ENCODE peak calls at places on chromosomes 13 and 19, in ten cellular contexts. H is neural crest cell; J is KBM-7; E is stimulated activated CD8-positive, alpha-beta memory T cell treated with anti-CD3 and anti-CD28 coated beads, Interleukin-4, amount 100 ng/mL, for 1 hour; G is endothelial cell; L is occipital lobe; Z is cardiac muscle cell; A is esophagus squamous epithelium; M is EL; F is caudate nucleus. I is an unnamed sample.

GRCh38 chr13:110331362-110331761 is 24.3 kb downstream of the COL4A2 start:
- DNase-seq in J (no peak), G (no peak), A (no peak), H (no peak), L (no peak), F (no peak), M (peak; percentile 52), Z (peak; percentile 41), E (no peak), I (no peak)

GRCh38 chr19:51071006-51071405 is 6.1 kb upstream of the KLK13 start:
- DNase-seq in L (no peak), H (no peak), G (no peak), J (no peak), F (no peak), A (no peak), Z (no peak), M (no peak), E (no peak), I (no peak)

GRCh38 chr13:101967216-101967615 is 434.6 kb downstream of the FGF14 start:
- DNase-seq in F (no peak), G (no peak), L (no peak), J (no peak), M (no peak), E (no peak), A (no peak), Z (no peak), H (no peak), I (no peak)

GRCh38 chr13:19984430-19985218 is 26.1 kb downstream of the ZMYM2 start:
- DNase-seq in A (no peak), G (no peak), H (no peak), L (no peak), J (peak; percentile 60), Z (peak; percentile 66), F (no peak), E (no peak), M (peak; percentile 48), I (no peak)

GRCh38 chr13:72920097-72920496 is 138.2 kb downstream of the PIBF1 start:
- DNase-seq in E (no peak), H (no peak), M (peak; percentile 25), L (no peak), J (no peak), Z (no peak), G (no peak), F (no peak), A (no peak), I (no peak)

GRCh38 chr19:5913739-5914357 is at the start of gene CAPS:
- DNase-seq in F (no peak), A (no peak), M (peak; percentile 64), H (no peak), E (no peak), G (no peak), Z (peak; percentile 72), J (no peak), L (no peak), I (peak; percentile 89)

GRCh38 chr13:51861728-51862300 is at the start of gene CCDC70:
- DNase-seq in L (no peak), J (no peak), A (no peak), H (no peak), E (no peak), M (peak; percentile 38), G (no peak), Z (peak; percentile 18), F (no peak), I (no peak)

GRCh38 chr13:28044608-28045007 is 55.8 kb downstream of the FLT3 start:
- DNase-seq in G (no peak), Z (no peak), J (no peak), L (no peak), A (no peak), M (peak; percentile 30), F (no peak), E (no peak), H (no peak), I (no peak)

GRCh38 chr13:52686381-52686780 is 33.7 kb downstream of the SUGT1 start:
- DNase-seq in G (no peak), A (no peak), J (no peak), M (peak; percentile 28), F (no peak), E (no peak), H (no peak), L (no peak), Z (no peak), I (no peak)

GRCh38 chr19:18647371-18647767 is 10.5 kb downstream of the KLHL26 start:
- DNase-seq in E (no peak), Z (no peak), J (no peak), L (no peak), H (no peak), A (no peak), G (no peak), M (no peak), F (no peak), I (no peak)

GRCh38 chr19:55393362-55393761 is 7.6 kb downstream of the RPL28 start:
- DNase-seq in E (no peak), Z (peak; percentile 31), A (no peak), F (no peak), M (no peak), J (no peak), H (no peak), G (no peak), L (no peak), I (no peak)

GRCh38 chr19:46924874-46925547 is 64.2 kb downstream of the ARHGAP35 start:
- DNase-seq in G (no peak), F (no peak), J (no peak), E (no peak), A (no peak), L (no peak), M (no peak), H (no peak), Z (no peak), I (peak; percentile 33)

GRCh38 chr19:8397291-8397690 is 7.1 kb downstream of the RAB11B start:
- DNase-seq in H (no peak), E (no peak), G (no peak), J (no peak), A (no peak), Z (no peak), L (no peak), F (no peak), M (no peak), I (no peak)

GRCh38 chr19:34733266-34733825 is 697 bp upstream of the ZNF181 start:
- DNase-seq in H (no peak), G (peak; percentile 51), M (no peak), Z (no peak), L (no peak), A (no peak), E (no peak), F (peak; percentile 38), J (peak; percentile 90), I (no peak)

GRCh38 chr19:1651061-1651547 is 1.3 kb downstream of the TCF3 start:
- DNase-seq in L (no peak), H (peak; percentile 49), E (no peak), J (peak; percentile 50), G (peak; percentile 42), Z (peak; percentile 38), F (no peak), A (no peak), M (peak; percentile 26), I (peak; percentile 76)

GRCh38 chr19:43316591-43317319 is 36.7 kb upstream of the CD177 start:
- DNase-seq in F (no peak), M (peak; percentile 81), L (no peak), A (no peak), Z (peak; percentile 15), H (peak; percentile 9), J (no peak), E (no peak), G (no peak), I (no peak)

GRCh38 chr13:32731576-32731975 is 145.3 kb downstream of the PDS5B start:
- DNase-seq in G (no peak), A (no peak), M (peak; percentile 5), J (no peak), Z (peak; percentile 23), H (no peak), F (no peak), E (no peak), L (no peak), I (no peak)

GRCh38 chr13:111319521-111319920 is 921 bp upstream of the TEX29 start:
- DNase-seq in J (no peak), L (no peak), M (no peak), F (no peak), A (no peak), H (no peak), Z (no peak), G (no peak), E (no peak), I (no peak)

GRCh38 chr19:48745208-48745995 is 1.3 kb downstream of the IZUMO1 start:
- DNase-seq in Z (peak; percentile 76), H (peak; percentile 50), J (peak; percentile 55), L (peak; percentile 49), F (peak; percentile 71), G (peak; percentile 60), A (no peak), M (peak; percentile 77), E (no peak), I (peak; percentile 62)

GRCh38 chr13:114108894-114109293 is 23.5 kb downstream of the RASA3 start:
- DNase-seq in Z (no peak), J (no peak), L (no peak), M (no peak), A (no peak), G (no peak), E (no peak), F (no peak), H (no peak), I (peak; percentile 17)

GRCh38 chr19:35271546-35271945 is 2.8 kb downstream of the USF2 start:
- DNase-seq in A (no peak), G (no peak), Z (no peak), J (no peak), M (no peak), L (no peak), F (no peak), H (no peak), E (no peak), I (no peak)

GRCh38 chr13:39051157-39051556 is 12.9 kb downstream of the NHLRC3 start:
- DNase-seq in F (no peak), E (no peak), H (no peak), G (no peak), J (peak; percentile 45), Z (peak; percentile 70), A (no peak), M (peak; percentile 28), L (no peak), I (no peak)

GRCh38 chr13:112990783-112991182 is 21.8 kb downstream of the MCF2L start:
- DNase-seq in H (no peak), E (no peak), L (no peak), M (no peak), G (no peak), Z (no peak), A (no peak), F (no peak), J (no peak), I (peak; percentile 48)

GRCh38 chr19:38711726-38712153 is 32.5 kb downstream of the CAPN12 start:
- DNase-seq in F (no peak), E (no peak), G (no peak), L (no peak), A (no peak), Z (peak; percentile 75), M (peak; percentile 96), H (no peak), J (no peak), I (peak; percentile 81)

GRCh38 chr19:39126593-39127187 is 1.1 kb downstream of the PAK4 start:
- DNase-seq in Z (peak; percentile 44), J (no peak), A (no peak), E (no peak), G (no peak), H (no peak), F (no peak), M (peak; percentile 21), L (no peak), I (peak; percentile 77)